ENCODE peak calls at places on chromosomes 2 and 18, in ten cellular contexts. E is EH; V is stimulated activated CD4-positive, alpha-beta T cell treated with anti-CD3 and anti-CD28 coated beads, TNF-alpha, amount 100 ng/mL, for 24 hours; C is stimulated activated naive B cell treated with anti-CD40 and anti-IgM and Interleukin-4, amounts not matched to agents 10 μg/mL and 1 μg/mL and 100 μg/mL, for 72 hours; F is sciatic nerve; L is T-helper 1 cell; S is DMS153; I is smooth muscle cell of the brain vasculature; P is foreskin fibroblast; Q is fibroblast of lung. T is an unnamed sample.

GRCh38 chr2:140344842-140345241 is 1564.7 kb upstream of the NXPH2 start:
- DNase-seq in V (no peak), I (no peak), C (no peak), L (no peak), F (no peak), S (no peak), P (peak), E (no peak), Q (peak), T (peak)

GRCh38 chr2:222795671-222796357 is 65.0 kb upstream of the ACSL3 start:
- DNase-seq in V (no peak), C (no peak), L (no peak), Q (no peak), E (no peak), F (no peak), P (no peak), S (no peak), I (no peak), T (no peak)

GRCh38 chr2:7697052-7697451 is 779.8 kb downstream of the RNF144A start:
- DNase-seq in V (no peak), I (no peak), P (no peak), F (no peak), C (no peak), S (no peak), E (no peak), L (no peak), Q (no peak), T (no peak)

GRCh38 chr2:161170377-161170776 is 10.1 kb downstream of the TANK start:
- DNase-seq in Q (no peak), V (no peak), S (no peak), I (no peak), F (no peak), E (no peak), P (no peak), C (no peak), L (no peak), T (no peak)

GRCh38 chr2:220279372-220279771 is 651.9 kb downstream of the SLC4A3 start:
- DNase-seq in V (no peak), S (no peak), C (no peak), F (no peak), L (no peak), E (peak), Q (peak), P (peak), I (no peak), T (peak)

GRCh38 chr2:75180476-75180875 is 18.8 kb downstream of the TACR1 start:
- DNase-seq in F (no peak), V (no peak), S (no peak), I (no peak), Q (no peak), L (no peak), P (no peak), E (peak), C (no peak), T (no peak)

GRCh38 chr2:226607379-226607778 is 192.2 kb downstream of the IRS1 start:
- DNase-seq in L (no peak), F (no peak), S (no peak), C (no peak), E (no peak), V (no peak), P (no peak), Q (peak), I (no peak), T (no peak)

GRCh38 chr18:43587538-43588153 is 310.4 kb upstream of the SYT4 start:
- DNase-seq in F (no peak), C (no peak), E (peak), Q (peak), I (no peak), V (no peak), S (peak), P (peak), L (no peak), T (peak)

GRCh38 chr2:27428978-27429541 is 629 bp downstream of the NRBP1 start:
- DNase-seq in V (peak), S (peak), C (peak), L (peak), Q (peak), I (peak), E (peak), P (peak), F (peak), T (peak)

GRCh38 chr2:37654419-37654818 is 17.0 kb downstream of the CDC42EP3 start:
- DNase-seq in P (no peak), V (no peak), L (no peak), S (no peak), C (no peak), E (no peak), Q (no peak), I (no peak), F (no peak), T (no peak)

GRCh38 chr18:67200665-67201064 is 315.9 kb downstream of the DSEL start:
- DNase-seq in L (no peak), F (no peak), I (no peak), C (no peak), Q (no peak), P (no peak), E (no peak), V (no peak), S (no peak), T (no peak)

GRCh38 chr2:223969856-223970255 is 12.6 kb downstream of the MRPL44 start:
- DNase-seq in P (peak), V (no peak), F (no peak), L (no peak), I (no peak), E (peak), C (no peak), Q (peak), S (no peak), T (no peak)

GRCh38 chr2:128091691-128092050 is 671 bp downstream of the UGGT1 start:
- DNase-seq in L (no peak), Q (no peak), V (no peak), E (peak), I (no peak), P (no peak), C (no peak), S (no peak), F (no peak), T (no peak)

T was measured in skeletal muscle cell.